ENCODE peak calls at places on chromosomes 16 and 17, in seven cellular contexts. D, J, L, G, I, Z and M are unnamed samples.

GRCh38 chr17:69179227-69179952 is 37.7 kb upstream of the ABCA6 start:
- DNase-seq in D (no peak), L (no peak), J (peak; percentile 69), Z (peak; percentile 16), I (no peak), G (no peak), M (no peak)

GRCh38 chr17:1989135-1989534 is 36.0 kb downstream of the RTN4RL1 start:
- DNase-seq in G (no peak), L (peak; percentile 65), D (no peak), Z (peak; percentile 78), I (peak; percentile 80), J (peak; percentile 33), M (no peak)

GRCh38 chr17:82933911-82934310 is 94.1 kb upstream of the ZNF750 start:
- DNase-seq in G (no peak), J (no peak), L (no peak), Z (no peak), D (peak; percentile 16), I (peak; percentile 40), M (no peak)

GRCh38 chr16:66619534-66620418 is 15.3 kb downstream of the CMTM3 start:
- DNase-seq in G (no peak), L (no peak), Z (no peak), I (no peak), J (peak; percentile 81), D (no peak), M (no peak)

GRCh38 chr17:75525806-75526554 is 483 bp downstream of the LLGL2 start:
- DNase-seq in J (no peak), L (no peak), D (no peak), G (peak; percentile 51), I (no peak), Z (no peak), M (peak; percentile 89)

GRCh38 chr16:79286646-79287423 is 313.7 kb downstream of the MAF start:
- DNase-seq in J (no peak), I (peak; percentile 74), Z (no peak), L (no peak), D (peak; percentile 72), G (no peak), M (no peak)

GRCh38 chr17:16027708-16028584 is 28.3 kb downstream of the TTC19 start:
- DNase-seq in I (no peak), L (peak; percentile 71), D (no peak), J (peak; percentile 94), Z (peak; percentile 85), G (no peak), M (no peak)

GRCh38 chr17:78258323-78259229 is 27.1 kb downstream of the TMEM235 start:
- DNase-seq in G (no peak), D (peak; percentile 86), I (no peak), Z (no peak), L (no peak), J (peak; percentile 90), M (peak; percentile 52)

GRCh38 chr16:62276632-62277031 is 240.4 kb upstream of the CDH8 start:
- DNase-seq in D (no peak), I (no peak), J (no peak), Z (no peak), G (no peak), L (no peak), M (no peak)

GRCh38 chr16:4895366-4895765 is 41.6 kb downstream of the PPL start:
- DNase-seq in G (no peak), L (no peak), J (no peak), Z (no peak), D (peak; percentile 25), I (no peak), M (no peak)

GRCh38 chr17:34979650-34980352 is 511 bp upstream of the LIG3 start:
- DNase-seq in Z (no peak), D (no peak), I (no peak), L (no peak), J (peak; percentile 26), G (peak; percentile 37), M (no peak)

GRCh38 chr17:68600881-68601564 is at the start of gene FAM20A:
- DNase-seq in L (no peak), D (peak; percentile 84), I (no peak), G (no peak), J (no peak), Z (no peak), M (peak; percentile 70)